ENCODE peak calls at places on chromosome 18, in nine cellular contexts. B, Z, D, H, P, F, R, Q and W are unnamed samples.

GRCh38 chr18:48003426-48004349 is 73.2 kb upstream of the SMAD2 start:
- DNase-seq in B (no peak), Z (no peak), D (no peak), H (no peak), P (peak), F (no peak), R (peak), Q (no peak), W (peak)

GRCh38 chr18:78889250-78889649 is 90.4 kb upstream of the SALL3 start:
- DNase-seq in B (no peak), Z (no peak), D (no peak), H (no peak), P (no peak), F (no peak), R (no peak), Q (no peak), W (no peak)

GRCh38 chr18:58046087-58046793 is 2.2 kb downstream of the NEDD4L start:
- DNase-seq in B (peak), Z (no peak), D (no peak), H (no peak), P (peak), F (no peak), R (no peak), Q (no peak), W (peak)

GRCh38 chr18:57048351-57048750 is 98.5 kb upstream of the BOD1L2 start:
- DNase-seq in B (no peak), Z (no peak), D (no peak), H (no peak), P (no peak), F (no peak), R (no peak), Q (no peak), W (no peak)

GRCh38 chr18:12307871-12308385 is at the start of gene TUBB6:
- DNase-seq in B (no peak), Z (no peak), D (peak), H (no peak), P (peak), F (peak), R (peak), Q (no peak), W (peak)

GRCh38 chr18:21109936-21110666 is 1.5 kb downstream of the ROCK1 start:
- DNase-seq in B (no peak), Z (no peak), D (peak), H (no peak), P (peak), F (no peak), R (no peak), Q (no peak), W (no peak)

GRCh38 chr18:75201936-75202335 is 7.0 kb downstream of the PTGR3 start:
- DNase-seq in B (no peak), Z (no peak), D (no peak), H (no peak), P (no peak), F (no peak), R (peak), Q (no peak), W (no peak)

GRCh38 chr18:24019641-24020331 is 5.2 kb downstream of the TTC39C start:
- DNase-seq in B (no peak), Z (no peak), D (peak), H (no peak), P (no peak), F (no peak), R (peak), Q (no peak), W (no peak)

GRCh38 chr18:2547477-2548087 is 23.7 kb downstream of the METTL4 start:
- DNase-seq in B (peak), Z (no peak), D (no peak), H (no peak), P (peak), F (peak), R (peak), Q (peak), W (peak)

GRCh38 chr18:65990944-65991708 is 240.3 kb downstream of the CDH7 start:
- DNase-seq in B (no peak), Z (no peak), D (no peak), H (no peak), P (no peak), F (no peak), R (no peak), Q (peak), W (no peak)

GRCh38 chr18:70181015-70181414 is 24.5 kb downstream of the RTTN start:
- DNase-seq in B (no peak), Z (no peak), D (no peak), H (no peak), P (no peak), F (peak), R (peak), Q (no peak), W (no peak)

GRCh38 chr18:35982404-35983114 is 10.1 kb downstream of the RMP24 start:
- DNase-seq in B (no peak), Z (no peak), D (no peak), H (no peak), P (no peak), F (no peak), R (peak), Q (no peak), W (no peak)

GRCh38 chr18:33440011-33440383 is 524 bp downstream of the CCDC178 start:
- DNase-seq in B (no peak), Z (peak), D (no peak), H (no peak), P (peak), F (peak), R (peak), Q (peak), W (peak)

GRCh38 chr18:64165906-64166305 is 17.0 kb upstream of the LINC00305 start:
- DNase-seq in B (peak), Z (no peak), D (no peak), H (no peak), P (no peak), F (no peak), R (peak), Q (no peak), W (no peak)

GRCh38 chr18:3985030-3985429 is 470.1 kb downstream of the DLGAP1 start:
- DNase-seq in B (no peak), Z (no peak), D (no peak), H (no peak), P (peak), F (no peak), R (peak), Q (no peak), W (no peak)

GRCh38 chr18:27240383-27240782 is 55.3 kb upstream of the CHST9 start:
- DNase-seq in B (peak), Z (no peak), D (no peak), H (no peak), P (no peak), F (no peak), R (no peak), Q (no peak), W (no peak)

GRCh38 chr18:67517224-67517765 is 775 bp upstream of the DSEL start:
- DNase-seq in B (no peak), Z (peak), D (no peak), H (no peak), P (peak), F (no peak), R (no peak), Q (peak), W (peak)

GRCh38 chr18:48952287-48953095 is 1.7 kb upstream of the SMAD7 start:
- DNase-seq in B (peak), Z (peak), D (peak), H (no peak), P (no peak), F (peak), R (peak), Q (peak), W (peak)